ENCODE peak calls at places on chromosome 1, in ten cellular contexts. One of them, this sample, is unnamed.

GRCh38 chr1:181587870-181588438 is 104.6 kb downstream of the CACNA1E start:
- DNase-seq in Panc1: no peak
- DNase-seq in GM23338: peak; percentile 67
- DNase-seq in esophagus squamous epithelium: no peak
- DNase-seq in thoracic aorta: no peak
- DNase-seq in sigmoid colon: no peak
- DNase-seq in fibroblast of the aortic adventitia: no peak
- DNase-seq in uterus: no peak
- DNase-seq in upper lobe of right lung: no peak
- DNase-seq in psoas muscle: no peak
- DNase-seq in this sample: no peak

GRCh38 chr1:232575524-232576040 is 54.4 kb downstream of the SIPA1L2 start:
- DNase-seq in GM23338: no peak
- DNase-seq in sigmoid colon: no peak
- DNase-seq in fibroblast of the aortic adventitia: peak; percentile 40
- DNase-seq in esophagus squamous epithelium: no peak
- DNase-seq in psoas muscle: no peak
- DNase-seq in Panc1: no peak
- DNase-seq in upper lobe of right lung: no peak
- DNase-seq in uterus: no peak
- DNase-seq in thoracic aorta: no peak
- DNase-seq in this sample: no peak

GRCh38 chr1:93615201-93616150 is 66.2 kb downstream of the BCAR3 start:
- DNase-seq in upper lobe of right lung: no peak
- DNase-seq in Panc1: no peak
- DNase-seq in uterus: no peak
- DNase-seq in esophagus squamous epithelium: no peak
- DNase-seq in psoas muscle: no peak
- DNase-seq in thoracic aorta: no peak
- DNase-seq in GM23338: peak; percentile 76
- DNase-seq in sigmoid colon: peak; percentile 52
- DNase-seq in fibroblast of the aortic adventitia: peak; percentile 76
- DNase-seq in this sample: no peak

GRCh38 chr1:20194770-20195463 is 8.6 kb upstream of the PLA2G2C start:
- DNase-seq in esophagus squamous epithelium: no peak
- DNase-seq in uterus: peak; percentile 28
- DNase-seq in sigmoid colon: peak; percentile 83
- DNase-seq in upper lobe of right lung: peak; percentile 88
- DNase-seq in fibroblast of the aortic adventitia: peak; percentile 45
- DNase-seq in psoas muscle: peak; percentile 82
- DNase-seq in GM23338: peak; percentile 80
- DNase-seq in Panc1: peak; percentile 35
- DNase-seq in thoracic aorta: no peak
- DNase-seq in this sample: no peak

GRCh38 chr1:65467536-65467935 is 47.1 kb downstream of the LEPR start:
- DNase-seq in psoas muscle: no peak
- DNase-seq in sigmoid colon: no peak
- DNase-seq in esophagus squamous epithelium: no peak
- DNase-seq in uterus: no peak
- DNase-seq in upper lobe of right lung: no peak
- DNase-seq in GM23338: peak; percentile 87
- DNase-seq in Panc1: peak; percentile 13
- DNase-seq in thoracic aorta: no peak
- DNase-seq in fibroblast of the aortic adventitia: no peak
- DNase-seq in this sample: no peak

GRCh38 chr1:5888606-5889211 is 103.5 kb downstream of the NPHP4 start:
- DNase-seq in Panc1: no peak
- DNase-seq in sigmoid colon: no peak
- DNase-seq in psoas muscle: peak; percentile 12
- DNase-seq in uterus: no peak
- DNase-seq in thoracic aorta: no peak
- DNase-seq in fibroblast of the aortic adventitia: no peak
- DNase-seq in GM23338: peak; percentile 43
- DNase-seq in esophagus squamous epithelium: no peak
- DNase-seq in upper lobe of right lung: no peak
- DNase-seq in this sample: no peak

GRCh38 chr1:24481098-24481497 is 21.5 kb upstream of the RCAN3 start:
- DNase-seq in thoracic aorta: no peak
- DNase-seq in upper lobe of right lung: no peak
- DNase-seq in esophagus squamous epithelium: no peak
- DNase-seq in GM23338: no peak
- DNase-seq in fibroblast of the aortic adventitia: no peak
- DNase-seq in psoas muscle: no peak
- DNase-seq in uterus: no peak
- DNase-seq in Panc1: no peak
- DNase-seq in sigmoid colon: no peak
- DNase-seq in this sample: no peak

GRCh38 chr1:5526822-5527551 is 465.2 kb downstream of the NPHP4 start:
- DNase-seq in psoas muscle: no peak
- DNase-seq in fibroblast of the aortic adventitia: no peak
- DNase-seq in uterus: no peak
- DNase-seq in GM23338: no peak
- DNase-seq in upper lobe of right lung: no peak
- DNase-seq in Panc1: no peak
- DNase-seq in sigmoid colon: no peak
- DNase-seq in thoracic aorta: no peak
- DNase-seq in esophagus squamous epithelium: no peak
- DNase-seq in this sample: no peak

GRCh38 chr1:117371436-117372151 is 4.3 kb downstream of the MAN1A2 start:
- DNase-seq in upper lobe of right lung: no peak
- DNase-seq in thoracic aorta: no peak
- DNase-seq in psoas muscle: no peak
- DNase-seq in sigmoid colon: no peak
- DNase-seq in GM23338: peak; percentile 40
- DNase-seq in uterus: no peak
- DNase-seq in Panc1: no peak
- DNase-seq in esophagus squamous epithelium: no peak
- DNase-seq in fibroblast of the aortic adventitia: no peak
- DNase-seq in this sample: no peak

GRCh38 chr1:114289321-114289720 is 135.7 kb upstream of the SYT6 start:
- DNase-seq in esophagus squamous epithelium: no peak
- DNase-seq in upper lobe of right lung: no peak
- DNase-seq in sigmoid colon: no peak
- DNase-seq in thoracic aorta: no peak
- DNase-seq in GM23338: no peak
- DNase-seq in uterus: no peak
- DNase-seq in Panc1: no peak
- DNase-seq in psoas muscle: no peak
- DNase-seq in fibroblast of the aortic adventitia: no peak
- DNase-seq in this sample: no peak

GRCh38 chr1:20727746-20728316 is 4.7 kb downstream of the SH2D5 start:
- DNase-seq in fibroblast of the aortic adventitia: no peak
- DNase-seq in upper lobe of right lung: peak; percentile 56
- DNase-seq in uterus: no peak
- DNase-seq in Panc1: no peak
- DNase-seq in psoas muscle: no peak
- DNase-seq in thoracic aorta: no peak
- DNase-seq in sigmoid colon: no peak
- DNase-seq in esophagus squamous epithelium: no peak
- DNase-seq in GM23338: peak; percentile 83
- DNase-seq in this sample: peak; percentile 65

GRCh38 chr1:186244825-186245224 is 130.2 kb downstream of the TPR start:
- DNase-seq in esophagus squamous epithelium: no peak
- DNase-seq in psoas muscle: no peak
- DNase-seq in upper lobe of right lung: no peak
- DNase-seq in Panc1: no peak
- DNase-seq in sigmoid colon: no peak
- DNase-seq in GM23338: peak; percentile 68
- DNase-seq in thoracic aorta: no peak
- DNase-seq in fibroblast of the aortic adventitia: peak; percentile 7
- DNase-seq in uterus: no peak
- DNase-seq in this sample: no peak

GRCh38 chr1:78070758-78071157 is 25.0 kb downstream of the GIPC2 start:
- DNase-seq in fibroblast of the aortic adventitia: peak; percentile 72
- DNase-seq in GM23338: no peak
- DNase-seq in sigmoid colon: no peak
- DNase-seq in thoracic aorta: no peak
- DNase-seq in uterus: no peak
- DNase-seq in upper lobe of right lung: no peak
- DNase-seq in psoas muscle: no peak
- DNase-seq in esophagus squamous epithelium: no peak
- DNase-seq in Panc1: no peak
- DNase-seq in this sample: no peak

GRCh38 chr1:172255223-172255560 is 165.3 kb upstream of the C1orf105 start:
- DNase-seq in psoas muscle: no peak
- DNase-seq in Panc1: no peak
- DNase-seq in upper lobe of right lung: no peak
- DNase-seq in sigmoid colon: no peak
- DNase-seq in GM23338: peak; percentile 6
- DNase-seq in esophagus squamous epithelium: no peak
- DNase-seq in fibroblast of the aortic adventitia: no peak
- DNase-seq in uterus: no peak
- DNase-seq in thoracic aorta: no peak
- DNase-seq in this sample: no peak

GRCh38 chr1:199046618-199047017 is 407.8 kb downstream of the PTPRC start:
- DNase-seq in psoas muscle: no peak
- DNase-seq in fibroblast of the aortic adventitia: no peak
- DNase-seq in upper lobe of right lung: no peak
- DNase-seq in Panc1: no peak
- DNase-seq in esophagus squamous epithelium: no peak
- DNase-seq in thoracic aorta: no peak
- DNase-seq in GM23338: no peak
- DNase-seq in uterus: no peak
- DNase-seq in sigmoid colon: no peak
- DNase-seq in this sample: no peak
- TF ChIP-seq CTCF in psoas muscle: no peak
- TF ChIP-seq CTCF in fibroblast of the aortic adventitia: no peak
- TF ChIP-seq CTCF in upper lobe of right lung: no peak
- TF ChIP-seq CTCF in Panc1: peak; percentile 18
- TF ChIP-seq CTCF in esophagus squamous epithelium: no peak
- TF ChIP-seq CTCF in thoracic aorta: no peak
- TF ChIP-seq CTCF in GM23338: no peak
- TF ChIP-seq CTCF in uterus: no peak
- TF ChIP-seq CTCF in sigmoid colon: no peak
- TF ChIP-seq CTCF in this sample: peak; percentile 8

GRCh38 chr1:89358287-89358893 is 5.5 kb upstream of the GBP6 start:
- DNase-seq in uterus: peak; percentile 78
- DNase-seq in upper lobe of right lung: peak; percentile 77
- DNase-seq in Panc1: peak; percentile 33
- DNase-seq in GM23338: peak; percentile 92
- DNase-seq in fibroblast of the aortic adventitia: peak; percentile 77
- DNase-seq in psoas muscle: peak; percentile 77
- DNase-seq in esophagus squamous epithelium: peak; percentile 2
- DNase-seq in sigmoid colon: peak; percentile 83
- DNase-seq in thoracic aorta: peak; percentile 46
- DNase-seq in this sample: no peak
- TF ChIP-seq CTCF in uterus: peak; percentile 62
- TF ChIP-seq CTCF in upper lobe of right lung: peak; percentile 81
- TF ChIP-seq CTCF in Panc1: peak; percentile 88
- TF ChIP-seq CTCF in GM23338: peak; percentile 74
- TF ChIP-seq CTCF in fibroblast of the aortic adventitia: peak; percentile 79
- TF ChIP-seq CTCF in psoas muscle: peak; percentile 82
- TF ChIP-seq CTCF in esophagus squamous epithelium: peak; percentile 87
- TF ChIP-seq CTCF in sigmoid colon: peak; percentile 76
- TF ChIP-seq CTCF in thoracic aorta: peak; percentile 64
- TF ChIP-seq CTCF in this sample: peak; percentile 91

DNA sequence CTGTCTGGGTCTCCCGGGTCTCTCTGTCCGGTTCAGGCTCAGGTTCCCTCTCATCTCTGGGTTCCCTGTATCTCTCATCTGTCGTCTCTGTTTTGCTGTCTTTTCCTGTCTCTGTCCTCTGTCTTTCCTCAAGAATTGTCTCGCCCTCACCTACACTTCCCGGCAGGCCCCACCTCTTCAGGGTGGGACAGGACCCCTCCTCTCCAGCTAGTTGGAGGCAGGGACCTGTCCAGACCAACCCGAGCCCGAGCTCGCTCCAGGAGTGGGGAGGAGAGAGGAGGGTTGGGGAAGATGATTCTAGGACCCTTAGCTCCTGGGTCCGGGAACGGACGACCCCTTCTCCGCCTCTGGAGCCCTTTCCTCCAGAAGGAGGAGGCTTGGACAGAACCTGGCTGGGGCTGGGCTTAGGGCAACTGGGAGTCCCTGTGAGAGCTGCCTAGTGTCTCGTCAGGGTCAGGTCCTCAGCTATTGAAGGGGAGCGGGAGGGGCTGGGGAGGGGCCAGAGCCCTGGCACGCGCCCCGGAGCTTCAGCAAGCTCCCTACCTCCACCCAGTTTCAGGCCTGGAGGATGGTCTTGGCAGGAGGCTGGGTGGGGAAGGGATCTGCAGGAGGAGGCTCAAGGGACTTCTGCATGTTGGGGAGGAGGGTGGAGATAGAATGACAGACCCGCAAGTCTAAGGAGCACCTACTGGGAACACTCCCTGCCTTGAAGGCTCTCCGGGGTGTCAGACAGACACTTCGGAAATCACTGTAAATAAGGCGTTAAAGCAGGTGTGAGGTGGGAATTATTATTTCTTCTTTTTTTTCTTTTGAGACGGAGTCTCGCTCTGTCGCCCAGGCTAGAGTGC is 26.3 kb upstream of the EPB41 start:
- DNase-seq in psoas muscle: no peak
- DNase-seq in thoracic aorta: no peak
- DNase-seq in fibroblast of the aortic adventitia: peak; percentile 25
- DNase-seq in GM23338: peak; percentile 70
- DNase-seq in sigmoid colon: peak; percentile 67
- DNase-seq in Panc1: no peak
- DNase-seq in uterus: peak; percentile 38
- DNase-seq in upper lobe of right lung: peak; percentile 72
- DNase-seq in esophagus squamous epithelium: no peak
- DNase-seq in this sample: no peak
- TF ChIP-seq CTCF in psoas muscle: no peak
- TF ChIP-seq CTCF in thoracic aorta: no peak
- TF ChIP-seq CTCF in fibroblast of the aortic adventitia: no peak
- TF ChIP-seq CTCF in GM23338: no peak
- TF ChIP-seq CTCF in sigmoid colon: no peak
- TF ChIP-seq CTCF in Panc1: no peak
- TF ChIP-seq CTCF in uterus: no peak
- TF ChIP-seq CTCF in upper lobe of right lung: no peak
- TF ChIP-seq CTCF in esophagus squamous epithelium: no peak
- TF ChIP-seq CTCF in this sample: no peak

GRCh38 chr1:62744594-62745577 is 39.0 kb upstream of the ATG4C start:
- DNase-seq in psoas muscle: no peak
- DNase-seq in upper lobe of right lung: no peak
- DNase-seq in Panc1: no peak
- DNase-seq in fibroblast of the aortic adventitia: peak; percentile 56
- DNase-seq in sigmoid colon: no peak
- DNase-seq in uterus: no peak
- DNase-seq in GM23338: no peak
- DNase-seq in esophagus squamous epithelium: no peak
- DNase-seq in thoracic aorta: no peak
- DNase-seq in this sample: no peak

GRCh38 chr1:62746086-62746808 is 37.7 kb upstream of the ATG4C start:
- DNase-seq in psoas muscle: no peak
- DNase-seq in fibroblast of the aortic adventitia: peak; percentile 80
- DNase-seq in esophagus squamous epithelium: no peak
- DNase-seq in GM23338: peak; percentile 65
- DNase-seq in uterus: no peak
- DNase-seq in Panc1: peak; percentile 51
- DNase-seq in sigmoid colon: no peak
- DNase-seq in thoracic aorta: no peak
- DNase-seq in upper lobe of right lung: no peak
- DNase-seq in this sample: no peak

DNA sequence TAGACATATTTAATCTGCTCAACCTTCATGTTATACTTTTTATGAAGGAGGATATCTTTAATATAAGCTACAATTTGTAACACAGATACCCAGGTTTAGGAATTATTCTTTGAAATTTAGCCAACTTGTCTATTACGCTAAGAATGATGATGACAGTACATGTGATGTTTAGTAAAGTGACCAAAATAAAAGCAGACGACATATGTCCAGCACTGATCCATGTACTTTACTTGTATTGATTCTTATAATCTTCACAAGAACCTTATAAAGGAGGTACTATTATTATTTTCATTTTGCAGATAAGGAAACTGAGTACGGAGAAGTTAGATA is 37.2 kb upstream of the ATG4C start:
- DNase-seq in esophagus squamous epithelium: no peak
- DNase-seq in upper lobe of right lung: no peak
- DNase-seq in uterus: no peak
- DNase-seq in sigmoid colon: no peak
- DNase-seq in psoas muscle: no peak
- DNase-seq in GM23338: no peak
- DNase-seq in fibroblast of the aortic adventitia: no peak
- DNase-seq in thoracic aorta: no peak
- DNase-seq in Panc1: no peak
- DNase-seq in this sample: no peak
- TF ChIP-seq CTCF in esophagus squamous epithelium: no peak
- TF ChIP-seq CTCF in upper lobe of right lung: no peak
- TF ChIP-seq CTCF in uterus: no peak
- TF ChIP-seq CTCF in sigmoid colon: no peak
- TF ChIP-seq CTCF in psoas muscle: no peak
- TF ChIP-seq CTCF in GM23338: no peak
- TF ChIP-seq CTCF in fibroblast of the aortic adventitia: no peak
- TF ChIP-seq CTCF in thoracic aorta: no peak
- TF ChIP-seq CTCF in Panc1: peak; percentile 39
- TF ChIP-seq CTCF in this sample: peak; percentile 58